ENCODE peak calls at places on chromosomes 4 and X, in nine cellular contexts. K is GM23338, P is astrocyte, W is heart left ventricle, H is transverse colon, N is IMR-90, O is caudate nucleus, I is psoas muscle, D is brain microvascular endothelial cell. A is an unnamed sample.

GRCh38 chrX:46376246-46376885 is 168.9 kb downstream of the ZNF674 start:
- DNase-seq in K (peak), P (peak), W (no peak), H (peak), N (peak), O (peak), I (no peak), D (peak), A (no peak)

GRCh38 chrX:111837226-111837625 is 38.8 kb upstream of the TRPC5OS start:
- DNase-seq in K (no peak), P (no peak), W (no peak), H (no peak), N (no peak), O (no peak), I (no peak), D (no peak), A (no peak)

GRCh38 chr4:114780205-114780604 is 181.6 kb downstream of the UGT8 start:
- DNase-seq in K (peak), P (peak), W (no peak), H (no peak), N (peak), O (peak), I (no peak), D (peak), A (no peak)

GRCh38 chr4:124696182-124696581 is 16.4 kb downstream of the ANKRD50 start:
- DNase-seq in K (no peak), P (no peak), W (no peak), H (no peak), N (no peak), O (no peak), I (no peak), D (no peak), A (no peak)

GRCh38 chr4:69713593-69713992 is 46.8 kb downstream of the SULT1B1 start:
- DNase-seq in K (no peak), P (no peak), W (no peak), H (no peak), N (no peak), O (no peak), I (no peak), D (no peak), A (peak)

GRCh38 chr4:119721878-119722277 is 93.3 kb upstream of the PDE5A start:
- DNase-seq in K (no peak), P (peak), W (no peak), H (no peak), N (no peak), O (no peak), I (no peak), D (no peak), A (no peak)

GRCh38 chrX:87736576-87736975 is 219.0 kb downstream of the KLHL4 start:
- DNase-seq in K (peak), P (no peak), W (no peak), H (no peak), N (no peak), O (no peak), I (no peak), D (no peak), A (no peak)

GRCh38 chr4:174358823-174359222 is 75.1 kb downstream of the CEP44 start:
- DNase-seq in K (no peak), P (peak), W (no peak), H (no peak), N (peak), O (no peak), I (no peak), D (peak), A (peak)

GRCh38 chrX:71118985-71119535 is 664 bp downstream of the MED12 start:
- DNase-seq in K (no peak), P (no peak), W (no peak), H (no peak), N (no peak), O (no peak), I (no peak), D (no peak), A (no peak)

GRCh38 chr4:168524006-168524405 is 27.2 kb downstream of the PALLD start:
- DNase-seq in K (no peak), P (peak), W (no peak), H (no peak), N (peak), O (no peak), I (no peak), D (no peak), A (peak)

GRCh38 chr4:41176357-41176756 is 38.0 kb downstream of the APBB2 start:
- DNase-seq in K (no peak), P (peak), W (no peak), H (no peak), N (peak), O (no peak), I (no peak), D (peak), A (no peak)

GRCh38 chrX:140733766-140734342 is 24.3 kb downstream of the LINC00632 start:
- DNase-seq in K (peak), P (peak), W (no peak), H (no peak), N (peak), O (peak), I (no peak), D (peak), A (no peak)

GRCh38 chr4:128163177-128164117 is 102.3 kb downstream of the LARP1B start:
- DNase-seq in K (peak), P (peak), W (no peak), H (no peak), N (peak), O (no peak), I (no peak), D (no peak), A (peak)

DNA sequence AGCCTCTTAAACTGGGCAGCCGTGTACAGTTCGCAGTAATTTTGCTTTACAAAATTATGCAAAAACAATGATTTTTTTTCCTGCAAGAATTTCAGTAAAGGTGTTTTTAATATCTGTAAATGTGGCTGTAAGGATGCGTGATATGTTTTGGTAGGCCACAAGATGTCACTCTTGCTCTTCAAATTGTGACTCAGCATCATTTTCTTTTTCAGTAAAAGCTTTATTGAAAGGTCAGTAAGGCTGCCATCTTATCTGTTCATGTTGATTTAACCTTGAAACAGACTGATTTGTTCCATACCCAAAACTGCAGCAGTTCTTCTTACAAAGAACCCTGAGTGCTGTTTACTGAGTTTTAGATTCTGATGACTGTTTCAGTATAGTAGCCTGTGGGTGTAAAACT is 39.9 kb downstream of the TXLNG start:
- DNase-seq in K (no peak), P (peak), W (no peak), H (no peak), N (peak), O (no peak), I (no peak), D (no peak), A (no peak)
- H3K27ac ChIP-seq in K (peak), P (no peak), W (no peak), H (no peak), N (no peak), O (no peak), I (no peak), D (peak), A (peak)

GRCh38 chr4:140153419-140153743 is 603 bp downstream of the MAML3 start:
- DNase-seq in K (no peak), P (no peak), W (no peak), H (no peak), N (no peak), O (no peak), I (no peak), D (no peak), A (no peak)
- H3K27ac ChIP-seq in K (no peak), P (peak), W (peak), H (peak), N (peak), O (peak), I (peak), D (peak), A (peak)

GRCh38 chr4:48332661-48333060 is 8.7 kb upstream of the SLAIN2 start:
- DNase-seq in K (no peak), P (no peak), W (no peak), H (no peak), N (no peak), O (no peak), I (no peak), D (no peak), A (no peak)

GRCh38 chr4:48333587-48333986 is 7.7 kb upstream of the SLAIN2 start:
- DNase-seq in K (no peak), P (no peak), W (no peak), H (no peak), N (no peak), O (no peak), I (no peak), D (no peak), A (no peak)

GRCh38 chr4:48334236-48334635 is 7.1 kb upstream of the SLAIN2 start:
- DNase-seq in K (no peak), P (no peak), W (no peak), H (no peak), N (no peak), O (no peak), I (no peak), D (no peak), A (no peak)

GRCh38 chr4:48336471-48336870 is 4.9 kb upstream of the SLAIN2 start:
- DNase-seq in K (no peak), P (no peak), W (no peak), H (no peak), N (no peak), O (no peak), I (no peak), D (no peak), A (no peak)

GRCh38 chr4:48334900-48335384 is 6.4 kb upstream of the SLAIN2 start:
- DNase-seq in K (no peak), P (no peak), W (no peak), H (no peak), N (no peak), O (no peak), I (no peak), D (no peak), A (no peak)
- H3K27ac ChIP-seq in K (no peak), P (no peak), W (no peak), H (no peak), N (no peak), O (no peak), I (peak), D (no peak), A (no peak)

DNA sequence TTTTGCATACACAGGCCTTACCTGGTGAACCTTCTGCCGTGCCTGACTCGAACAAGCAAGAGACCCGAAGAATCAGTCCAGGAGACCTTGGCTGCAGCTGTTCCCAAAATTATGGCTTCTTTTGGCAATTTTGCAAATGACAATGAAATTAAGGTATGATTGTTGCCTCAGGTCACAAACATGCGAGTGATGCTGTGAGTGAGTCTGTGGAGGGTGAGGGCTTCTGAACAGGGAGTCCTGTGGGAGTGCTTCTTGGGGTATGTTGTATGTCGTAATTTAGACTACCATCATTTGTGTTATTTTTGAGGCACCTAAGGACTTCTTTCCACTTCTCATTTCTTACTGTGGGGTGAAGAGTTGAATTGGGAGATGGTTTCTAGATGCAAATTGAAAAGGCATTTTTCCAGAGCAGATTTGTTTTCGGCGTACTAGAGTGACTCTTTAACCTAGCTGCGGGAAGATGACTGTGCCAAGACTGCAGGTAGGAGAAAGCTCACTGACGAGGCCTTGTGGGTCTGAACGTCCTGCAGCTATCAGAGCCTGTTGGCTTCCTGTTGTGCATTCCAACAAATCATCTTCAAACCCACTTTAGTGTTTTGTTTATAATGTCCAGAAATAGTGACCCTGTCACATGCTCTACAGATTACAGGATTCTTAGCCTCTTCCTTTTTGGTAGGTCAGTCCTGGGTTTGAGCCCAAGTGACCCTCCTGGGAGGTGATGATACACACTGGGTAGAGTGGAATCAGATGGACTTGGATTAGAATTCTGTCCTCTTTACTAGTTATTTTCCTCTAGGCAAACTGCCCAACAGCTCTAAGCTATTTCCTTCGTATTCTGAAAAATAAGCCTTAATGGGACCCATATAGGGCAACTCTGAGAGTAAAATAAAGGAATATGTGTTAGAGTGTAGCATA is 33.0 kb downstream of the HTT start:
- DNase-seq in K (no peak), P (no peak), W (no peak), H (no peak), N (no peak), O (no peak), I (peak), D (no peak), A (no peak)
- H3K27ac ChIP-seq in K (no peak), P (peak), W (peak), H (peak), N (peak), O (no peak), I (peak), D (peak), A (no peak)

DNA sequence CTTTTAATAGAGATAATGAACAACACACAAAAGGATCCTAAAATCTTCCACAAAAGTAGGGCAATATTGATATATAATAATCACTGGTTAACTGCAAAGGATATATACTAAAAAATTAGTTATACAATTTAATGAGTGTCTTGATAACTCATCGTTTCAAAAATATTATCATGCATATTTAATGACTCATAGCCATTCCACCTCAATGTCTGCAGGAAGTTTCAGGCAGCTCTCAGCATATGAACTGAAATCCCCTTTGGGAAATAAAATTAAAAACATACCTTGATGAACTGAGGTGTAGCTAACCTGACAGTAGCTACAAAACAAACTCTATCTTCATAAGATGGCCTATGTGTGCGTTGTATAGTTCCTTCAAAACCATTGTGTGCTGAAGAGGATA is 62.9 kb downstream of the TMEM165 start:
- DNase-seq in K (no peak), P (no peak), W (no peak), H (no peak), N (peak), O (no peak), I (no peak), D (no peak), A (no peak)
- H3K27ac ChIP-seq in K (no peak), P (peak), W (no peak), H (no peak), N (no peak), O (no peak), I (no peak), D (no peak), A (peak)

DNA sequence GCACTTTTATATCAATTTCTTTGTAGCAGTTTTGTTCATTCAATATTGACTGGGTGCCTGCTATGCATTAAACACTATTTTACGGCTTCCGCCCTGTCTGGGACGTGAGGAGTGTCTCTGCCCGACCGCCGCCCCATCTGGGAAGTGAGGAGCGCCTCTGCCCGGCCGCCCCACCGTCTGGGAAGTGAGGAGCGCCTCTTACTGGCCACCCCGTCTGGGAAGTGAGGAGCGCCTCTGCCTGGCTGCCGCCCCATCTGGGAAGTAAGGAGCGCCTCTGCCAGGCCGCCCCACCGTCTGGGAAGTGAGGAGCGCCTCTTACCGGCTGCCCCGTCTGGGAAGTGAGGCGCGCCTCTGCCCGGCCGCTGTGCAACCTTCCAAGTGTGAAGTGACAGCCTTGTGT is 68.1 kb downstream of the RPS3A start:
- DNase-seq in K (peak), P (no peak), W (no peak), H (no peak), N (no peak), O (no peak), I (no peak), D (no peak), A (no peak)
- H3K27ac ChIP-seq in K (no peak), P (no peak), W (no peak), H (no peak), N (no peak), O (no peak), I (no peak), D (no peak), A (no peak)

GRCh38 chr4:23945521-23946017 is 55.7 kb upstream of the PPARGC1A start:
- DNase-seq in K (no peak), P (peak), W (no peak), H (peak), N (peak), O (no peak), I (peak), D (peak), A (peak)
- H3K27ac ChIP-seq in K (no peak), P (peak), W (peak), H (no peak), N (peak), O (no peak), I (peak), D (peak), A (peak)

GRCh38 chr4:17511041-17511949 is 595 bp downstream of the QDPR start:
- DNase-seq in K (peak), P (peak), W (peak), H (peak), N (peak), O (peak), I (peak), D (peak), A (no peak)

GRCh38 chr4:17511950-17512795 is at the start of gene QDPR:
- DNase-seq in K (peak), P (peak), W (peak), H (peak), N (peak), O (peak), I (peak), D (peak), A (peak)

GRCh38 chr4:17514865-17515264 is at the start of gene CLRN2:
- DNase-seq in K (no peak), P (no peak), W (no peak), H (no peak), N (no peak), O (no peak), I (no peak), D (no peak), A (no peak)

GRCh38 chr4:17512973-17513665 is 1.2 kb upstream of the QDPR start:
- DNase-seq in K (no peak), P (no peak), W (no peak), H (no peak), N (no peak), O (no peak), I (no peak), D (no peak), A (peak)

GRCh38 chr4:17510582-17510981 is 1.3 kb downstream of the QDPR start:
- DNase-seq in K (no peak), P (no peak), W (no peak), H (no peak), N (no peak), O (no peak), I (no peak), D (no peak), A (no peak)
- H3K27ac ChIP-seq in K (no peak), P (no peak), W (no peak), H (no peak), N (no peak), O (peak), I (peak), D (no peak), A (no peak)

GRCh38 chr4:183140911-183141320 is 41.9 kb downstream of the WWC2 start:
- DNase-seq in K (no peak), P (peak), W (no peak), H (no peak), N (peak), O (no peak), I (no peak), D (peak), A (no peak)

GRCh38 chr4:183139972-183140570 is 41.0 kb downstream of the WWC2 start:
- DNase-seq in K (no peak), P (peak), W (no peak), H (no peak), N (peak), O (no peak), I (no peak), D (peak), A (no peak)

GRCh38 chr4:183145773-183146172 is 46.7 kb downstream of the WWC2 start:
- DNase-seq in K (no peak), P (no peak), W (no peak), H (no peak), N (no peak), O (no peak), I (no peak), D (no peak), A (no peak)

GRCh38 chr4:183141997-183142396 is 42.9 kb downstream of the WWC2 start:
- DNase-seq in K (no peak), P (no peak), W (no peak), H (no peak), N (no peak), O (no peak), I (no peak), D (no peak), A (no peak)

DNA sequence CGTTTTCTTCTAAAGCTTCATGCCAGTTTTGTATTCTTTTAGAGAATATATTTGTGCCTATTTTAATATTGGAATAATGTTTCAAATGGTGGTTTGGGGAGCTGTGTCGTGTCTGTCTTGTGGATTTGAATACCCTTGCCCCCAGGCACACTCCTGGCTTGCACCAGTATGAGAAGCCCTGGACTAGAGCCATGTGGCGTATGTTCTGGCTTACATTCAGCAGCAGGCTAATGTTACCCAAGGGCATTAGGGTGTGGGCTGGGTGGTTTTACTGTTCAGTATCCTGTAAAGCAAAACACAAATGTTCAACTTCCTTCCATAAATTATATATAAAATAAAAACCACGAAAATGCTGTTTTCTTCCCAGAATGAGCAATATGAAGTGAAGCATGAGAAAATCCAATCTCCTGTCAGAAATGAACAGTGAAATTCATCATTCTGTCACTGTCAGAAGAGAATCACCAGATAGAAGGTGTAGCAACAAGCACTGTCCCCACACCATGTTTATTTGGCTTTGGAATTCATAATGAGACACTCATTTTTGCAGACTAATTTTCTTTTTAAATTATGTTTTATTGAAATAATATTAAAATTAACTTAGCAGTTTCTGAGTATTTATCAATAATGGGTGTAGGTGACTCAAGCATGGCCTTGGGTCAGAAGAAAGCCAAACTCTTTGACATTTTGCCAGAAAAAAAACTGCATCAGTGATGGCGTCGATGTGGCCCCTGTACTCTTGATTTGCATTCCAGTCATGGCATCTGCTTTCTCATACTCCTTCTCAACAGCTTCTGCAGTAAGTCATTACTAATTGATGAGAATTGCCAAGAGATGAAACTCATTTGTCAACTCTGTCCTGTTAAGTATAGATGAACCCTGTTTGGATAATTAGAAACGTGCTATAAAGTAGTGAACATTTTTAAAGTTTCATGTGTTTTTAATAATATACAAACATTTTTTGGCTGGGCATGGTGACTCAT is 43.8 kb downstream of the WWC2 start:
- DNase-seq in K (no peak), P (peak), W (no peak), H (peak), N (peak), O (no peak), I (peak), D (no peak), A (peak)
- H3K27ac ChIP-seq in K (peak), P (peak), W (peak), H (no peak), N (no peak), O (no peak), I (no peak), D (no peak), A (peak)